ENCODE peak calls at places on chromosomes 3 and 15, in ten cellular contexts. One of them, this sample, is unnamed.

GRCh38 chr3:144915202-144915601 is 943.6 kb downstream of the DIPK2A start:
- DNase-seq in SK-N-DZ: no peak
- DNase-seq in NCI-H2171 treated with DMSO at 0.1 percent for 48 hours: no peak
- DNase-seq in psoas muscle: no peak
- DNase-seq in GM23338: peak; percentile 1
- DNase-seq in amniotic stem cell: no peak
- DNase-seq in NCI-H1092 treated with DMSO at 0.1 percent for 48 hours: no peak
- DNase-seq in activated CD8-positive, alpha-beta T cell treated with anti-CD3 and anti-CD28 coated beads for 36 hours: no peak
- DNase-seq in epithelial cell of prostate: no peak
- DNase-seq in naive B cell: no peak
- DNase-seq in this sample: no peak

GRCh38 chr15:45147606-45148005 is 17.8 kb downstream of the DUOX1 start:
- DNase-seq in NCI-H1092 treated with DMSO at 0.1 percent for 48 hours: no peak
- DNase-seq in SK-N-DZ: no peak
- DNase-seq in amniotic stem cell: no peak
- DNase-seq in psoas muscle: no peak
- DNase-seq in epithelial cell of prostate: no peak
- DNase-seq in GM23338: no peak
- DNase-seq in activated CD8-positive, alpha-beta T cell treated with anti-CD3 and anti-CD28 coated beads for 36 hours: no peak
- DNase-seq in naive B cell: no peak
- DNase-seq in NCI-H2171 treated with DMSO at 0.1 percent for 48 hours: no peak
- DNase-seq in this sample: no peak

GRCh38 chr3:129023909-129024308 is 22.8 kb downstream of the EFCC1 start:
- DNase-seq in SK-N-DZ: no peak
- DNase-seq in amniotic stem cell: no peak
- DNase-seq in NCI-H1092 treated with DMSO at 0.1 percent for 48 hours: peak; percentile 18
- DNase-seq in psoas muscle: no peak
- DNase-seq in activated CD8-positive, alpha-beta T cell treated with anti-CD3 and anti-CD28 coated beads for 36 hours: no peak
- DNase-seq in epithelial cell of prostate: no peak
- DNase-seq in naive B cell: no peak
- DNase-seq in NCI-H2171 treated with DMSO at 0.1 percent for 48 hours: peak; percentile 17
- DNase-seq in GM23338: no peak
- DNase-seq in this sample: no peak

GRCh38 chr15:39124155-39124924 is 456.5 kb upstream of the THBS1 start:
- DNase-seq in NCI-H1092 treated with DMSO at 0.1 percent for 48 hours: no peak
- DNase-seq in NCI-H2171 treated with DMSO at 0.1 percent for 48 hours: no peak
- DNase-seq in naive B cell: no peak
- DNase-seq in activated CD8-positive, alpha-beta T cell treated with anti-CD3 and anti-CD28 coated beads for 36 hours: no peak
- DNase-seq in amniotic stem cell: no peak
- DNase-seq in SK-N-DZ: no peak
- DNase-seq in epithelial cell of prostate: no peak
- DNase-seq in GM23338: no peak
- DNase-seq in psoas muscle: peak; percentile 19
- DNase-seq in this sample: no peak

GRCh38 chr15:99928429-99928981 is 195.3 kb upstream of the LYSMD4 start:
- DNase-seq in amniotic stem cell: peak; percentile 11
- DNase-seq in GM23338: peak; percentile 49
- DNase-seq in SK-N-DZ: peak; percentile 58
- DNase-seq in naive B cell: peak; percentile 86
- DNase-seq in psoas muscle: peak; percentile 76
- DNase-seq in NCI-H2171 treated with DMSO at 0.1 percent for 48 hours: peak; percentile 57
- DNase-seq in NCI-H1092 treated with DMSO at 0.1 percent for 48 hours: peak; percentile 57
- DNase-seq in epithelial cell of prostate: no peak
- DNase-seq in activated CD8-positive, alpha-beta T cell treated with anti-CD3 and anti-CD28 coated beads for 36 hours: peak; percentile 86
- DNase-seq in this sample: peak; percentile 12

GRCh38 chr3:42745776-42746454 is 27.1 kb downstream of the CCDC13 start:
- DNase-seq in NCI-H1092 treated with DMSO at 0.1 percent for 48 hours: no peak
- DNase-seq in epithelial cell of prostate: no peak
- DNase-seq in amniotic stem cell: no peak
- DNase-seq in NCI-H2171 treated with DMSO at 0.1 percent for 48 hours: no peak
- DNase-seq in GM23338: peak; percentile 18
- DNase-seq in naive B cell: no peak
- DNase-seq in activated CD8-positive, alpha-beta T cell treated with anti-CD3 and anti-CD28 coated beads for 36 hours: no peak
- DNase-seq in psoas muscle: no peak
- DNase-seq in SK-N-DZ: no peak
- DNase-seq in this sample: no peak

GRCh38 chr15:31887246-31887645 is 143.1 kb upstream of the CHRNA7 start:
- DNase-seq in NCI-H1092 treated with DMSO at 0.1 percent for 48 hours: peak; percentile 0
- DNase-seq in GM23338: peak; percentile 74
- DNase-seq in psoas muscle: no peak
- DNase-seq in activated CD8-positive, alpha-beta T cell treated with anti-CD3 and anti-CD28 coated beads for 36 hours: peak; percentile 7
- DNase-seq in naive B cell: no peak
- DNase-seq in epithelial cell of prostate: no peak
- DNase-seq in NCI-H2171 treated with DMSO at 0.1 percent for 48 hours: peak; percentile 67
- DNase-seq in amniotic stem cell: no peak
- DNase-seq in SK-N-DZ: peak; percentile 79
- DNase-seq in this sample: no peak

GRCh38 chr15:43509923-43510229 is 7.5 kb upstream of the MAP1A start:
- DNase-seq in activated CD8-positive, alpha-beta T cell treated with anti-CD3 and anti-CD28 coated beads for 36 hours: no peak
- DNase-seq in amniotic stem cell: no peak
- DNase-seq in SK-N-DZ: no peak
- DNase-seq in NCI-H1092 treated with DMSO at 0.1 percent for 48 hours: no peak
- DNase-seq in psoas muscle: no peak
- DNase-seq in GM23338: no peak
- DNase-seq in epithelial cell of prostate: no peak
- DNase-seq in NCI-H2171 treated with DMSO at 0.1 percent for 48 hours: no peak
- DNase-seq in naive B cell: no peak
- DNase-seq in this sample: no peak

GRCh38 chr3:122030381-122031122 is 8.5 kb upstream of the ILDR1 start:
- DNase-seq in NCI-H1092 treated with DMSO at 0.1 percent for 48 hours: no peak
- DNase-seq in activated CD8-positive, alpha-beta T cell treated with anti-CD3 and anti-CD28 coated beads for 36 hours: peak; percentile 31
- DNase-seq in NCI-H2171 treated with DMSO at 0.1 percent for 48 hours: no peak
- DNase-seq in psoas muscle: no peak
- DNase-seq in GM23338: no peak
- DNase-seq in amniotic stem cell: no peak
- DNase-seq in epithelial cell of prostate: no peak
- DNase-seq in naive B cell: no peak
- DNase-seq in SK-N-DZ: no peak
- DNase-seq in this sample: no peak

GRCh38 chr3:134373278-134373941 is 837 bp downstream of the AMOTL2 start:
- DNase-seq in NCI-H2171 treated with DMSO at 0.1 percent for 48 hours: no peak
- DNase-seq in GM23338: peak; percentile 99
- DNase-seq in naive B cell: no peak
- DNase-seq in amniotic stem cell: peak; percentile 84
- DNase-seq in SK-N-DZ: peak; percentile 65
- DNase-seq in activated CD8-positive, alpha-beta T cell treated with anti-CD3 and anti-CD28 coated beads for 36 hours: no peak
- DNase-seq in psoas muscle: peak; percentile 85
- DNase-seq in epithelial cell of prostate: no peak
- DNase-seq in NCI-H1092 treated with DMSO at 0.1 percent for 48 hours: no peak
- DNase-seq in this sample: no peak

GRCh38 chr15:85414495-85414894 is 34.1 kb downstream of the AKAP13 start:
- DNase-seq in GM23338: no peak
- DNase-seq in NCI-H2171 treated with DMSO at 0.1 percent for 48 hours: no peak
- DNase-seq in amniotic stem cell: no peak
- DNase-seq in SK-N-DZ: no peak
- DNase-seq in naive B cell: peak; percentile 53
- DNase-seq in psoas muscle: no peak
- DNase-seq in epithelial cell of prostate: no peak
- DNase-seq in activated CD8-positive, alpha-beta T cell treated with anti-CD3 and anti-CD28 coated beads for 36 hours: no peak
- DNase-seq in NCI-H1092 treated with DMSO at 0.1 percent for 48 hours: no peak
- DNase-seq in this sample: no peak

GRCh38 chr3:52405601-52406115 is 39.2 kb downstream of the SEMA3G start:
- DNase-seq in psoas muscle: no peak
- DNase-seq in activated CD8-positive, alpha-beta T cell treated with anti-CD3 and anti-CD28 coated beads for 36 hours: no peak
- DNase-seq in SK-N-DZ: no peak
- DNase-seq in NCI-H2171 treated with DMSO at 0.1 percent for 48 hours: no peak
- DNase-seq in amniotic stem cell: no peak
- DNase-seq in naive B cell: no peak
- DNase-seq in NCI-H1092 treated with DMSO at 0.1 percent for 48 hours: no peak
- DNase-seq in GM23338: no peak
- DNase-seq in epithelial cell of prostate: no peak
- DNase-seq in this sample: no peak

GRCh38 chr3:128367726-128368125 is 99.0 kb downstream of the DNAJB8 start:
- DNase-seq in amniotic stem cell: no peak
- DNase-seq in epithelial cell of prostate: no peak
- DNase-seq in naive B cell: no peak
- DNase-seq in psoas muscle: no peak
- DNase-seq in NCI-H1092 treated with DMSO at 0.1 percent for 48 hours: no peak
- DNase-seq in NCI-H2171 treated with DMSO at 0.1 percent for 48 hours: no peak
- DNase-seq in SK-N-DZ: no peak
- DNase-seq in GM23338: peak; percentile 33
- DNase-seq in activated CD8-positive, alpha-beta T cell treated with anti-CD3 and anti-CD28 coated beads for 36 hours: no peak
- DNase-seq in this sample: no peak

GRCh38 chr3:105537371-105538075 is 170.8 kb downstream of the ALCAM start:
- DNase-seq in GM23338: no peak
- DNase-seq in NCI-H2171 treated with DMSO at 0.1 percent for 48 hours: no peak
- DNase-seq in amniotic stem cell: no peak
- DNase-seq in naive B cell: no peak
- DNase-seq in NCI-H1092 treated with DMSO at 0.1 percent for 48 hours: no peak
- DNase-seq in epithelial cell of prostate: no peak
- DNase-seq in psoas muscle: no peak
- DNase-seq in activated CD8-positive, alpha-beta T cell treated with anti-CD3 and anti-CD28 coated beads for 36 hours: no peak
- DNase-seq in SK-N-DZ: no peak
- DNase-seq in this sample: no peak

GRCh38 chr15:41575282-41575681 is 16.3 kb downstream of the TYRO3 start:
- DNase-seq in naive B cell: no peak
- DNase-seq in psoas muscle: no peak
- DNase-seq in SK-N-DZ: no peak
- DNase-seq in NCI-H1092 treated with DMSO at 0.1 percent for 48 hours: no peak
- DNase-seq in activated CD8-positive, alpha-beta T cell treated with anti-CD3 and anti-CD28 coated beads for 36 hours: no peak
- DNase-seq in GM23338: no peak
- DNase-seq in NCI-H2171 treated with DMSO at 0.1 percent for 48 hours: no peak
- DNase-seq in epithelial cell of prostate: no peak
- DNase-seq in amniotic stem cell: no peak
- DNase-seq in this sample: no peak

GRCh38 chr15:27771892-27772291 is 327.2 kb downstream of the OCA2 start:
- DNase-seq in NCI-H1092 treated with DMSO at 0.1 percent for 48 hours: no peak
- DNase-seq in SK-N-DZ: no peak
- DNase-seq in amniotic stem cell: no peak
- DNase-seq in GM23338: no peak
- DNase-seq in psoas muscle: no peak
- DNase-seq in epithelial cell of prostate: no peak
- DNase-seq in activated CD8-positive, alpha-beta T cell treated with anti-CD3 and anti-CD28 coated beads for 36 hours: no peak
- DNase-seq in NCI-H2171 treated with DMSO at 0.1 percent for 48 hours: no peak
- DNase-seq in naive B cell: no peak
- DNase-seq in this sample: no peak

GRCh38 chr15:56492786-56493555 is 28.0 kb upstream of the MNS1 start:
- DNase-seq in NCI-H1092 treated with DMSO at 0.1 percent for 48 hours: no peak
- DNase-seq in GM23338: no peak
- DNase-seq in NCI-H2171 treated with DMSO at 0.1 percent for 48 hours: no peak
- DNase-seq in epithelial cell of prostate: no peak
- DNase-seq in SK-N-DZ: no peak
- DNase-seq in amniotic stem cell: no peak
- DNase-seq in psoas muscle: no peak
- DNase-seq in naive B cell: no peak
- DNase-seq in activated CD8-positive, alpha-beta T cell treated with anti-CD3 and anti-CD28 coated beads for 36 hours: peak; percentile 12
- DNase-seq in this sample: no peak

GRCh38 chr3:42651248-42652091 is 2.0 kb upstream of the ZBTB47 start:
- DNase-seq in GM23338: no peak
- DNase-seq in SK-N-DZ: no peak
- DNase-seq in NCI-H2171 treated with DMSO at 0.1 percent for 48 hours: no peak
- DNase-seq in naive B cell: no peak
- DNase-seq in epithelial cell of prostate: no peak
- DNase-seq in amniotic stem cell: peak; percentile 33
- DNase-seq in psoas muscle: no peak
- DNase-seq in NCI-H1092 treated with DMSO at 0.1 percent for 48 hours: no peak
- DNase-seq in activated CD8-positive, alpha-beta T cell treated with anti-CD3 and anti-CD28 coated beads for 36 hours: no peak
- DNase-seq in this sample: peak; percentile 55

GRCh38 chr3:13046569-13047279 is 26.5 kb downstream of the IQSEC1 start:
- DNase-seq in psoas muscle: no peak
- DNase-seq in amniotic stem cell: no peak
- DNase-seq in NCI-H2171 treated with DMSO at 0.1 percent for 48 hours: peak; percentile 60
- DNase-seq in naive B cell: no peak
- DNase-seq in SK-N-DZ: peak; percentile 48
- DNase-seq in NCI-H1092 treated with DMSO at 0.1 percent for 48 hours: no peak
- DNase-seq in activated CD8-positive, alpha-beta T cell treated with anti-CD3 and anti-CD28 coated beads for 36 hours: no peak
- DNase-seq in GM23338: no peak
- DNase-seq in epithelial cell of prostate: no peak
- DNase-seq in this sample: no peak

GRCh38 chr15:36029606-36030005 is 483.6 kb upstream of the DPH6 start:
- DNase-seq in GM23338: no peak
- DNase-seq in NCI-H1092 treated with DMSO at 0.1 percent for 48 hours: no peak
- DNase-seq in epithelial cell of prostate: no peak
- DNase-seq in amniotic stem cell: peak; percentile 40
- DNase-seq in SK-N-DZ: no peak
- DNase-seq in psoas muscle: no peak
- DNase-seq in NCI-H2171 treated with DMSO at 0.1 percent for 48 hours: no peak
- DNase-seq in naive B cell: no peak
- DNase-seq in activated CD8-positive, alpha-beta T cell treated with anti-CD3 and anti-CD28 coated beads for 36 hours: no peak
- DNase-seq in this sample: peak; percentile 66

GRCh38 chr3:52695798-52696649 is 9.6 kb downstream of the GLT8D1 start:
- DNase-seq in activated CD8-positive, alpha-beta T cell treated with anti-CD3 and anti-CD28 coated beads for 36 hours: no peak
- DNase-seq in NCI-H1092 treated with DMSO at 0.1 percent for 48 hours: no peak
- DNase-seq in NCI-H2171 treated with DMSO at 0.1 percent for 48 hours: no peak
- DNase-seq in GM23338: no peak
- DNase-seq in naive B cell: no peak
- DNase-seq in psoas muscle: no peak
- DNase-seq in epithelial cell of prostate: no peak
- DNase-seq in SK-N-DZ: no peak
- DNase-seq in amniotic stem cell: no peak
- DNase-seq in this sample: no peak

GRCh38 chr15:74763416-74763815 is 14.8 kb downstream of the CYP1A2 start:
- DNase-seq in SK-N-DZ: no peak
- DNase-seq in activated CD8-positive, alpha-beta T cell treated with anti-CD3 and anti-CD28 coated beads for 36 hours: no peak
- DNase-seq in psoas muscle: no peak
- DNase-seq in NCI-H2171 treated with DMSO at 0.1 percent for 48 hours: no peak
- DNase-seq in NCI-H1092 treated with DMSO at 0.1 percent for 48 hours: no peak
- DNase-seq in amniotic stem cell: no peak
- DNase-seq in GM23338: no peak
- DNase-seq in epithelial cell of prostate: peak; percentile 86
- DNase-seq in naive B cell: no peak
- DNase-seq in this sample: no peak

GRCh38 chr3:41581700-41582099 is 380.2 kb downstream of the ULK4 start:
- DNase-seq in amniotic stem cell: no peak
- DNase-seq in epithelial cell of prostate: no peak
- DNase-seq in GM23338: no peak
- DNase-seq in NCI-H1092 treated with DMSO at 0.1 percent for 48 hours: no peak
- DNase-seq in psoas muscle: no peak
- DNase-seq in naive B cell: peak; percentile 62
- DNase-seq in SK-N-DZ: no peak
- DNase-seq in activated CD8-positive, alpha-beta T cell treated with anti-CD3 and anti-CD28 coated beads for 36 hours: no peak
- DNase-seq in NCI-H2171 treated with DMSO at 0.1 percent for 48 hours: no peak
- DNase-seq in this sample: no peak

GRCh38 chr3:52722491-52722890 is 16.6 kb downstream of the SPCS1 start:
- DNase-seq in psoas muscle: no peak
- DNase-seq in epithelial cell of prostate: no peak
- DNase-seq in activated CD8-positive, alpha-beta T cell treated with anti-CD3 and anti-CD28 coated beads for 36 hours: no peak
- DNase-seq in NCI-H2171 treated with DMSO at 0.1 percent for 48 hours: no peak
- DNase-seq in SK-N-DZ: no peak
- DNase-seq in amniotic stem cell: no peak
- DNase-seq in naive B cell: no peak
- DNase-seq in NCI-H1092 treated with DMSO at 0.1 percent for 48 hours: no peak
- DNase-seq in GM23338: no peak
- DNase-seq in this sample: no peak

GRCh38 chr3:57949779-57950618 is 58.2 kb upstream of the FLNB start:
- DNase-seq in activated CD8-positive, alpha-beta T cell treated with anti-CD3 and anti-CD28 coated beads for 36 hours: no peak
- DNase-seq in GM23338: no peak
- DNase-seq in NCI-H1092 treated with DMSO at 0.1 percent for 48 hours: no peak
- DNase-seq in epithelial cell of prostate: no peak
- DNase-seq in naive B cell: no peak
- DNase-seq in SK-N-DZ: no peak
- DNase-seq in amniotic stem cell: no peak
- DNase-seq in psoas muscle: no peak
- DNase-seq in NCI-H2171 treated with DMSO at 0.1 percent for 48 hours: no peak
- DNase-seq in this sample: no peak

GRCh38 chr15:31080618-31081017 is 20.9 kb downstream of the TRPM1 start:
- DNase-seq in activated CD8-positive, alpha-beta T cell treated with anti-CD3 and anti-CD28 coated beads for 36 hours: peak; percentile 45
- DNase-seq in NCI-H2171 treated with DMSO at 0.1 percent for 48 hours: no peak
- DNase-seq in epithelial cell of prostate: no peak
- DNase-seq in NCI-H1092 treated with DMSO at 0.1 percent for 48 hours: no peak
- DNase-seq in amniotic stem cell: no peak
- DNase-seq in GM23338: peak; percentile 96
- DNase-seq in naive B cell: peak; percentile 55
- DNase-seq in SK-N-DZ: peak; percentile 16
- DNase-seq in psoas muscle: peak; percentile 32
- DNase-seq in this sample: no peak

GRCh38 chr15:45499426-45499825 is 23.1 kb downstream of the SLC30A4 start:
- DNase-seq in psoas muscle: no peak
- DNase-seq in GM23338: peak; percentile 41
- DNase-seq in NCI-H1092 treated with DMSO at 0.1 percent for 48 hours: no peak
- DNase-seq in NCI-H2171 treated with DMSO at 0.1 percent for 48 hours: no peak
- DNase-seq in SK-N-DZ: no peak
- DNase-seq in naive B cell: no peak
- DNase-seq in activated CD8-positive, alpha-beta T cell treated with anti-CD3 and anti-CD28 coated beads for 36 hours: no peak
- DNase-seq in amniotic stem cell: no peak
- DNase-seq in epithelial cell of prostate: no peak
- DNase-seq in this sample: no peak

GRCh38 chr3:130950124-130950523 is 56.2 kb downstream of the ATP2C1 start:
- DNase-seq in SK-N-DZ: no peak
- DNase-seq in GM23338: no peak
- DNase-seq in NCI-H2171 treated with DMSO at 0.1 percent for 48 hours: no peak
- DNase-seq in epithelial cell of prostate: no peak
- DNase-seq in naive B cell: no peak
- DNase-seq in amniotic stem cell: no peak
- DNase-seq in psoas muscle: no peak
- DNase-seq in activated CD8-positive, alpha-beta T cell treated with anti-CD3 and anti-CD28 coated beads for 36 hours: no peak
- DNase-seq in NCI-H1092 treated with DMSO at 0.1 percent for 48 hours: no peak
- DNase-seq in this sample: no peak

This sample was measured in GM04503.